ENCODE peak calls at places on chromosomes 5 and 9, in nine cellular contexts. S, E, G, W, Z, M, J, L and Q are unnamed samples.

GRCh38 chr9:120692901-120693573 is 21.2 kb downstream of the MEGF9 start:
- DNase-seq in E (no peak), G (no peak), W (no peak), Z (no peak), J (no peak), L (no peak), M (no peak), S (no peak), Q (no peak)

GRCh38 chr9:93702261-93702660 is 125.9 kb downstream of the PHF2 start:
- DNase-seq in M (no peak), G (no peak), W (no peak), E (no peak), J (no peak), L (no peak), S (no peak), Z (no peak), Q (no peak)

GRCh38 chr5:74199005-74199404 is 441.5 kb downstream of the ENC1 start:
- DNase-seq in W (no peak), S (no peak), G (no peak), E (no peak), J (no peak), L (no peak), M (no peak), Z (no peak), Q (no peak)

GRCh38 chr9:137688725-137689124 is 69.9 kb downstream of the EHMT1 start:
- DNase-seq in G (no peak), Z (no peak), M (no peak), S (no peak), L (no peak), E (peak), W (no peak), J (no peak), Q (no peak)

GRCh38 chr5:144275329-144275728 is 104.7 kb downstream of the KCTD16 start:
- DNase-seq in J (peak), W (peak), G (no peak), E (no peak), Z (no peak), S (no peak), M (no peak), L (no peak), Q (no peak)

GRCh38 chr5:31485376-31486207 is 46.3 kb downstream of the DROSHA start:
- DNase-seq in E (no peak), M (no peak), G (no peak), Z (no peak), S (no peak), J (peak), W (no peak), L (no peak), Q (no peak)

GRCh38 chr9:20558609-20559016 is 63.7 kb downstream of the MLLT3 start:
- DNase-seq in Z (no peak), L (peak), J (no peak), G (peak), W (no peak), M (peak), E (no peak), S (no peak), Q (peak)

GRCh38 chr9:12656803-12657202 is 36.4 kb upstream of the TYRP1 start:
- DNase-seq in Z (no peak), J (no peak), E (no peak), S (no peak), W (no peak), G (no peak), M (no peak), L (no peak), Q (no peak)

GRCh38 chr5:36507332-36507952 is 99.0 kb upstream of the SLC1A3 start:
- DNase-seq in M (no peak), S (peak), G (peak), W (peak), J (peak), E (peak), Z (peak), L (peak), Q (no peak)

GRCh38 chr5:150573216-150573615 is 65.3 kb downstream of the NDST1 start:
- DNase-seq in J (no peak), E (no peak), G (no peak), M (no peak), W (no peak), L (no peak), S (no peak), Z (no peak), Q (no peak)

GRCh38 chr9:38285236-38285635 is 107.3 kb upstream of the ALDH1B1 start:
- DNase-seq in G (no peak), W (no peak), M (no peak), Z (no peak), E (no peak), S (no peak), J (no peak), L (no peak), Q (no peak)

GRCh38 chr9:113446323-113446740 is 17.2 kb upstream of the RGS3 start:
- DNase-seq in S (peak), L (peak), W (peak), Z (peak), G (peak), E (no peak), J (peak), M (no peak), Q (no peak)

GRCh38 chr9:72203205-72203803 is 54.1 kb downstream of the GDA start:
- DNase-seq in E (no peak), Z (peak), J (peak), L (peak), G (peak), S (peak), M (no peak), W (peak), Q (no peak)

GRCh38 chr9:21994526-21994995 is at the start of gene CDKN2B-AS1:
- DNase-seq in J (peak), W (peak), E (no peak), Z (peak), G (peak), L (peak), M (no peak), S (peak), Q (no peak)

GRCh38 chr5:65779643-65780042 is 57.6 kb downstream of the NLN start:
- DNase-seq in Z (no peak), E (no peak), W (no peak), M (no peak), J (no peak), G (no peak), S (no peak), L (no peak), Q (no peak)